ENCODE peak calls at places on chromosome 2, in ten cellular contexts. D, W, U, L, X, F, Y, N, O and K are unnamed samples.

GRCh38 chr2:156087875-156088274 is 244.6 kb downstream of the NR4A2 start:
- DNase-seq in O (no peak), L (no peak), W (peak; percentile 59), Y (no peak), F (no peak), D (peak; percentile 40), X (no peak), N (no peak), U (no peak), K (peak; percentile 52)

GRCh38 chr2:86704482-86704971 is 15.6 kb upstream of the RMND5A start:
- DNase-seq in L (no peak), X (no peak), Y (peak; percentile 62), W (peak; percentile 93), O (peak; percentile 30), U (no peak), N (peak; percentile 60), D (peak; percentile 82), F (peak; percentile 63), K (peak; percentile 9)

GRCh38 chr2:33135645-33136044 is 188.9 kb downstream of the LTBP1 start:
- DNase-seq in L (no peak), X (no peak), W (no peak), U (no peak), O (no peak), N (no peak), Y (no peak), F (no peak), D (no peak), K (no peak)

GRCh38 chr2:222136106-222136630 is 162.6 kb downstream of the PAX3 start:
- DNase-seq in X (no peak), U (no peak), F (no peak), N (no peak), L (no peak), O (no peak), D (peak; percentile 10), W (no peak), Y (no peak), K (peak; percentile 88)

GRCh38 chr2:181169459-181169858 is 189.1 kb downstream of the UBE2E3 start:
- DNase-seq in W (no peak), N (no peak), D (no peak), F (no peak), Y (no peak), X (no peak), U (no peak), L (no peak), O (no peak), K (no peak)

GRCh38 chr2:219082332-219082958 is 21.7 kb upstream of the IHH start:
- DNase-seq in Y (peak; percentile 70), O (no peak), L (no peak), X (no peak), W (no peak), D (no peak), U (no peak), F (no peak), N (no peak), K (no peak)

GRCh38 chr2:210660-211059 is 53.2 kb downstream of the SH3YL1 start:
- DNase-seq in L (no peak), N (peak; percentile 12), X (no peak), W (peak; percentile 48), U (no peak), D (peak; percentile 79), O (no peak), Y (no peak), F (peak; percentile 19), K (no peak)

GRCh38 chr2:182911813-182912517 is 45.5 kb upstream of the FRZB start:
- DNase-seq in W (no peak), U (no peak), O (peak; percentile 79), L (no peak), Y (no peak), X (no peak), D (no peak), N (no peak), F (no peak), K (no peak)

GRCh38 chr2:10617241-10617640 is 72.5 kb downstream of the NOL10 start:
- DNase-seq in Y (no peak), F (no peak), N (no peak), X (no peak), W (peak; percentile 66), D (no peak), U (no peak), L (no peak), O (no peak), K (no peak)

GRCh38 chr2:155157065-155157464 is 458.6 kb downstream of the KCNJ3 start:
- DNase-seq in U (no peak), O (no peak), X (no peak), D (no peak), F (no peak), Y (no peak), W (no peak), L (no peak), N (no peak), K (no peak)

GRCh38 chr2:27305516-27305915 is 2.7 kb downstream of the UCN start:
- DNase-seq in X (no peak), D (no peak), N (no peak), Y (no peak), W (no peak), O (no peak), F (no peak), L (no peak), U (no peak), K (no peak)

GRCh38 chr2:27306657-27307544 is 1.3 kb downstream of the UCN start:
- DNase-seq in N (no peak), D (no peak), Y (no peak), O (peak; percentile 57), W (no peak), F (no peak), L (no peak), X (no peak), U (no peak), K (no peak)

GRCh38 chr2:27306136-27306535 is 2.1 kb downstream of the UCN start:
- DNase-seq in Y (no peak), U (no peak), O (no peak), L (no peak), W (no peak), D (no peak), F (no peak), X (no peak), N (no peak), K (no peak)

GRCh38 chr2:27303093-27304025 is 4.9 kb downstream of the UCN start:
- DNase-seq in F (no peak), D (peak; percentile 57), O (peak; percentile 85), X (no peak), L (no peak), W (peak; percentile 82), Y (peak; percentile 59), N (peak; percentile 36), U (peak; percentile 69), K (peak; percentile 90)

GRCh38 chr2:27304488-27305240 is 3.6 kb downstream of the UCN start:
- DNase-seq in N (no peak), F (no peak), U (no peak), L (no peak), W (no peak), O (no peak), Y (no peak), D (no peak), X (no peak), K (no peak)
- H3K36me3 ChIP-seq in N (no peaks in the 10 kb centered on the region), F (no peaks in the 10 kb centered on the region), U (no peaks in the 10 kb centered on the region), L (no peaks in the 10 kb centered on the region), W (no peaks in the 10 kb centered on the region), O (no peaks in the 10 kb centered on the region), Y (no peaks in the 10 kb centered on the region), D (no peaks in the 10 kb centered on the region), X (peaks cover 4% of the 10 kb centered on the region), K (peaks cover 4% of the 10 kb centered on the region)

GRCh38 chr2:147649963-147650362 is 194.9 kb upstream of the ACVR2A start:
- DNase-seq in D (no peak), F (no peak), N (no peak), O (no peak), L (no peak), W (peak; percentile 40), U (no peak), Y (no peak), X (no peak), K (no peak)

GRCh38 chr2:147649288-147649687 is 195.5 kb upstream of the ACVR2A start:
- DNase-seq in U (no peak), L (no peak), D (no peak), N (no peak), W (no peak), O (no peak), Y (no peak), F (no peak), X (no peak), K (no peak)

GRCh38 chr2:147647816-147648215 is 197.0 kb upstream of the ACVR2A start:
- DNase-seq in U (no peak), W (no peak), X (no peak), O (no peak), N (no peak), Y (no peak), F (no peak), L (no peak), D (no peak), K (no peak)

GRCh38 chr2:147646999-147647588 is 197.7 kb upstream of the ACVR2A start:
- DNase-seq in Y (no peak), W (no peak), O (peak; percentile 45), N (no peak), X (no peak), D (no peak), U (no peak), L (no peak), F (no peak), K (no peak)

DNA sequence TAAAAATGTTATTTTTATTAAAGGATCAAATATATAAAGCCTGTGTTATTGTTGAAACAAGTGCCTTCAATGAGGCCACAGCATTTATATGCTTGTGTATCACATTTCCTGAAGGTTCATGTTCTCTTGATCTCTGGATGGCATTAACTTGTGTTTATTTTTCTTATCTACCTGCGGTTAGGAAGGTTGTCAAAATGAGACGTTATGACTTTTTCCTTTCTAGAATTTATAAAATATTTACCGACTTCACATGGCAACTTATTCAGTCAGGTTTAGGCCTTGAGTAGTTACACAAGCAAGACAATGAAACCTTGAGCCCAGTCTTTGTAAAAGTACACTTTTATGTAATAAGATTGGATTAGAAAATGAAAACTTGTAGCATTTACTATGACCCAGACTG is 196.4 kb upstream of the ACVR2A start:
- DNase-seq in U (no peak), X (no peak), L (no peak), Y (no peak), N (no peak), D (no peak), W (peak; percentile 62), O (no peak), F (no peak), K (no peak)
- H3K36me3 ChIP-seq in U (no peaks in the 10 kb centered on the region), X (no peaks in the 10 kb centered on the region), L (no peaks in the 10 kb centered on the region), Y (no peaks in the 10 kb centered on the region), N (no peaks in the 10 kb centered on the region), D (no peaks in the 10 kb centered on the region), W (no peaks in the 10 kb centered on the region), O (no peaks in the 10 kb centered on the region), F (no peaks in the 10 kb centered on the region), K (no peaks in the 10 kb centered on the region)

GRCh38 chr2:38345323-38346038 is 31.6 kb downstream of the ATL2 start:
- DNase-seq in O (no peak), U (no peak), F (no peak), Y (no peak), D (no peak), X (no peak), L (no peak), W (no peak), N (no peak), K (no peak)
- H3K36me3 ChIP-seq in O (peaks cover 29% of the 10 kb centered on the region), U (peaks cover 23% of the 10 kb centered on the region), F (no peaks in the 10 kb centered on the region), Y (no peaks in the 10 kb centered on the region), D (peaks cover 9% of the 10 kb centered on the region), X (peaks cover 8% of the 10 kb centered on the region), L (no peaks in the 10 kb centered on the region), W (peaks cover 49% of the 10 kb centered on the region), N (peaks cover 39% of the 10 kb centered on the region), K (peaks cover 41% of the 10 kb centered on the region)

GRCh38 chr2:196876364-196876763 is 50.1 kb downstream of the PGAP1 start:
- DNase-seq in F (no peak), O (no peak), U (no peak), D (no peak), X (no peak), W (no peak), N (no peak), Y (no peak), L (no peak), K (no peak)

GRCh38 chr2:196875414-196875813 is 51.1 kb downstream of the PGAP1 start:
- DNase-seq in L (no peak), N (no peak), F (no peak), U (no peak), Y (no peak), O (no peak), X (no peak), W (no peak), D (no peak), K (no peak)
- H3K36me3 ChIP-seq in L (no peaks in the 10 kb centered on the region), N (no peaks in the 10 kb centered on the region), F (no peaks in the 10 kb centered on the region), U (peaks cover 22% of the 10 kb centered on the region), Y (no peaks in the 10 kb centered on the region), O (peaks cover 50% of the 10 kb centered on the region), X (peaks cover 14% of the 10 kb centered on the region), W (peaks cover 3% of the 10 kb centered on the region), D (peaks cover 10% of the 10 kb centered on the region), K (peaks cover 9% of the 10 kb centered on the region)